ENCODE peak calls at places on chromosome 22, in eight cellular contexts. A, I, H, T, D, B, C and Q are unnamed samples.

GRCh38 chr22:19990609-19991394 is 25.8 kb downstream of the ARVCF start:
- DNase-seq in A (no peak), T (no peak), B (no peak), H (no peak), D (no peak), I (no peak), C (peak; percentile 13), Q (no peak)

GRCh38 chr22:37990302-37990701 is 5.9 kb upstream of the SOX10 start:
- DNase-seq in D (peak; percentile 5), H (no peak), A (no peak), B (no peak), T (no peak), C (no peak), I (no peak), Q (no peak)

GRCh38 chr22:18954941-18955571 is 19.0 kb upstream of the PRODH start:
- DNase-seq in D (no peak), B (no peak), C (peak; percentile 26), I (no peak), H (peak; percentile 38), A (no peak), T (no peak), Q (no peak)

GRCh38 chr22:20299736-20300136 is 20.1 kb downstream of the DGCR6L start:
- DNase-seq in C (peak; percentile 73), H (no peak), B (peak; percentile 23), T (no peak), I (no peak), A (no peak), D (no peak), Q (no peak)

GRCh38 chr22:43389227-43389836 is 22.5 kb upstream of the MPPED1 start:
- DNase-seq in I (no peak), C (no peak), B (no peak), H (no peak), A (no peak), T (no peak), D (no peak), Q (no peak)

GRCh38 chr22:38754247-38755154 is 1.3 kb downstream of the SUN2 start:
- DNase-seq in T (peak; percentile 66), D (peak; percentile 86), I (peak; percentile 16), B (peak; percentile 57), C (peak; percentile 87), A (no peak), H (peak; percentile 77), Q (peak; percentile 74)

GRCh38 chr22:36461665-36462474 is 19.6 kb downstream of the TXN2 start:
- DNase-seq in B (peak; percentile 58), C (peak; percentile 72), H (no peak), I (peak; percentile 93), T (no peak), D (peak; percentile 71), A (peak; percentile 86), Q (peak; percentile 81)

GRCh38 chr22:34814260-34814659 is 251.7 kb upstream of the ISX start:
- DNase-seq in B (no peak), D (no peak), T (no peak), I (no peak), A (no peak), C (no peak), H (no peak), Q (no peak)

GRCh38 chr22:38212442-38212841 is 10.6 kb downstream of the MAFF start:
- DNase-seq in D (no peak), A (no peak), H (no peak), C (no peak), I (no peak), B (no peak), T (no peak), Q (no peak)

GRCh38 chr22:19941365-19942070 is at the start of the genes COMT and TXNRD2:
- DNase-seq in H (peak; percentile 68), D (peak; percentile 62), T (peak; percentile 93), I (no peak), B (peak; percentile 52), C (peak; percentile 77), A (peak; percentile 28), Q (peak; percentile 78)

GRCh38 chr22:48742556-48743343 is 1084.9 kb downstream of the BRD1 start:
- DNase-seq in D (no peak), A (no peak), H (peak; percentile 39), I (no peak), C (no peak), T (no peak), B (no peak), Q (no peak)

DNA sequence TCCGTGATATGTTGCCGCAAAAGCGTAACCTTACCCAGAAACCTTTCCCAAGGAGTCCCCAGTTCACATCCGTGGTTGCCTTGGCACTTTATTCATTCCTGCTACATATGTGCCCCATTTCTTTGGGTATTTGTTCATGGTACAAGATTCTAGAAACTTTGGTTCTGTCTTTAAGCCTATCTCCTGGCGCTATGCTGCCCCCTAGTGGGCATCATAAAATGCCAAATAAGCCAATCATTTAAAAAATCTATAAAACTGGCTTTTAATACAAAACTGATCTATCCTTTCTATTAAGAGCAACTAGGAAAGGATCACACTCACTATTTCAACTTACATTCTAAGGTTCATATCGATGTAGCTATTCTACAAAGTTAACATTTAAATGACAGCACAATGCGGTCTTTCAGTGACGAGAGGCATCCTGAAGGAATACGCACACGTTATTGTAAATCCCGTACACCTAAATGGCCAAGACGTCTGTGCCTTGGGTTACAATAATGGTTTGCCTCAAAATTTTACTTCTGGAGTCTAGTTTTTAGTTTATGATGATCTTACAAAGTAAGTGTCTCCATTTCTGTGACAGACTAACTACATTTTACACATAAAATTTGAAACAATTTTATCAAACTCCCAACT is 16.2 kb downstream of the PIWIL3 start:
- DNase-seq in A (peak; percentile 25), H (no peak), D (peak; percentile 71), I (peak; percentile 37), B (peak; percentile 55), C (peak; percentile 46), T (peak; percentile 63), Q (peak; percentile 65)
- TF ChIP-seq CTCF in A (peak; percentile 74), H (peak; percentile 91), D (peak; percentile 80), I (peak; percentile 78), B (peak; percentile 80), C (peak; percentile 79), T (peak; percentile 51), Q (peak; percentile 91)

GRCh38 chr22:45192701-45193187 is 29.0 kb downstream of the NUP50 start:
- DNase-seq in A (no peak), B (no peak), I (no peak), C (peak; percentile 8), T (peak; percentile 13), D (no peak), H (no peak), Q (no peak)
- TF ChIP-seq CTCF in A (peak; percentile 51), B (peak; percentile 6), I (peak; percentile 5), C (no peak), T (no peak), D (no peak), H (no peak), Q (no peak)

GRCh38 chr22:23268877-23269276 is 88.6 kb downstream of the BCR start:
- DNase-seq in D (no peak), C (no peak), B (no peak), A (no peak), I (no peak), T (peak; percentile 69), H (no peak), Q (no peak)
- TF ChIP-seq CTCF in D (no peak), C (no peak), B (no peak), A (no peak), I (no peak), T (no peak), H (no peak), Q (no peak)

GRCh38 chr22:30635273-30636225 is at the start of gene SLC35E4:
- DNase-seq in T (peak; percentile 98), A (peak; percentile 76), B (peak; percentile 86), I (peak; percentile 78), D (peak; percentile 88), H (peak; percentile 93), C (peak; percentile 98), Q (peak; percentile 94)
- TF ChIP-seq CTCF in T (no peak), A (peak; percentile 60), B (peak; percentile 31), I (peak; percentile 48), D (no peak), H (no peak), C (no peak), Q (no peak)

DNA sequence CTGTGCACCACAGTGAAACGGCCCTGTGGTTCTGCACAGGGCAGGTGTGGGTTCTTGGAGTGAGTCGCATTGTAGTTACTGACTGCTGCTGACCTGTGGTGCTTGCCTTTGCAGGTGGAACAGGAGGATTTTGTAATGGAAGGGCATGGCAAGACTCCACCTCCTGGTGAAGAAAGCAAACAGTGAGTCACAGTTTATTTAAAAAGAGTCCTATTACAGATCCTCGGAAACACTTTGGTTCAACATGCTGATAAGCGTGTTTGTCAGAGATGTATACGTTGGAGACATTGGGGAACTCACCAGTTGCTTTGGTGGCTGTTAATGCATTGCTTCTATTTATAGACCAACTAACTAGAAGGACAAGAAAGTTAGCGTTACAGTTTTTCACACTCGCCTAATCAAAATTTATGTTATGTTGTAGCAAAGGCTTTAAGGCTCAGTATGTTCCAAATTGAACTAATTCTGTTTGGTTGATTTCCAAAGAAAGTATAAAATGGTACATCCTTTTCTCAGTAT is 21.7 kb upstream of the TNRC6B start:
- DNase-seq in T (no peak), I (no peak), A (peak; percentile 60), C (peak; percentile 38), B (peak; percentile 37), D (peak; percentile 78), H (no peak), Q (peak; percentile 64)
- TF ChIP-seq CTCF in T (no peak), I (peak; percentile 24), A (peak; percentile 44), C (no peak), B (peak; percentile 22), D (no peak), H (no peak), Q (peak; percentile 19)

GRCh38 chr22:26674211-26675190 is 17.1 kb downstream of the MIAT start:
- DNase-seq in I (no peak), D (no peak), H (no peak), B (no peak), T (peak; percentile 31), C (no peak), A (no peak), Q (no peak)
- TF ChIP-seq CTCF in I (no peak), D (no peak), H (no peak), B (no peak), T (no peak), C (no peak), A (no peak), Q (no peak)

DNA sequence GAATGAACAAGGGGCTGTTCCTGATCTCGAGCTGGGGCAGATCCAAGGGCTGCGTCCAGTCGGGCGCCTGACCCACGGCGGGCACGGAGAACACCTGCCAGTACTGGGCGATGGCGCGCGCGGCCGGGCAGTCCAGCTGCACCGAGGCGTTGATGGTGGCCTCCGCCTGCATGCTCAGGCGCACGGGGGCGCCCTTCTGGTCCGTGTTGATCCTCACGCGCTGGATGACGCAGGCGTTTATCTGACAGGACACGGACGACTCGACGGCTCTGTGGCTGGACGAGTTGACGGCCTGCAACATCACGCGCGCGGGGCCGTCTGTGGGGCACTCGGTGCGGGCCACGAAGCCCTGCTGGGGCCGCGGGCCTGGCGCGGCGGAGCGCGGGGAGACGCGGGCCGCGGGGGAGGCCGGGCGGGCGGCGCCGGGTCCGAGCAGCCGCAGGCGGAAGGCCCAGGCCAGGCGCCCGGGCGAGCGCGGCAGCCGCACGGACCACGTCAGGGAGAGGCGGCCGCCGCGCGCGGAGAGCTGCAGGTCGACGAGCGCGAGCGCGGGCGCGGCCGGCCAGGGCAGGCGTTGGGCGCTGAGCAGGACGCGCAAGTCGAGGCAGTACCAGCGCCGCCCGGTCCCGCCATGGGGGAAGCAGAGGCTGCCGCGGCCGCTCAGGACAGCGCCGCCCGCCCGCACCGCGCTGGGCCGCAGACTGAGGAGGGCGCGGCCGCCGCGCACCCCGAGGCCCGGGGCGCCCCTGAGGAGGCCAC is 515 bp downstream of the PKDREJ start:
- DNase-seq in T (peak; percentile 63), B (peak; percentile 65), H (peak; percentile 77), C (no peak), A (peak; percentile 30), I (no peak), D (peak; percentile 60), Q (no peak)
- TF ChIP-seq CTCF in T (peak; percentile 10), B (no peak), H (no peak), C (no peak), A (peak; percentile 35), I (peak; percentile 32), D (no peak), Q (no peak)

GRCh38 chr22:21450320-21450831 is 16.8 kb upstream of the TMEM191C start:
- DNase-seq in H (no peak), T (no peak), A (no peak), C (no peak), B (no peak), I (no peak), D (no peak), Q (no peak)
- TF ChIP-seq CTCF in H (no peak), T (no peak), A (peak; percentile 6), C (no peak), B (no peak), I (peak; percentile 6), D (no peak), Q (no peak)